ENCODE peak calls at places on chromosomes 7 and 10, in eight cellular contexts. Z, W, U, H, I, R, E and A are unnamed samples.

GRCh38 chr10:48602401-48603135 is 2.3 kb downstream of the ARHGAP22 start:
- DNase-seq in Z (no peak), W (no peak), U (peak; percentile 34), H (no peak), I (no peak), R (no peak), E (no peak), A (no peak)

GRCh38 chr10:3210251-3210650 is 37.7 kb upstream of the PITRM1 start:
- DNase-seq in Z (no peak), W (no peak), U (no peak), H (no peak), I (no peak), R (no peak), E (no peak), A (no peak)

GRCh38 chr7:1611708-1612241 is 41.9 kb upstream of the PSMG3 start:
- DNase-seq in Z (peak; percentile 70), W (peak; percentile 72), U (no peak), H (no peak), I (no peak), R (no peak), E (no peak), A (peak; percentile 58)

GRCh38 chr7:88485811-88486210 is 179.1 kb upstream of the STEAP4 start:
- DNase-seq in Z (no peak), W (no peak), U (no peak), H (no peak), I (no peak), R (no peak), E (no peak), A (no peak)

GRCh38 chr7:119472398-119473038 is 800.5 kb upstream of the KCND2 start:
- DNase-seq in Z (no peak), W (no peak), U (no peak), H (peak; percentile 9), I (no peak), R (no peak), E (no peak), A (no peak)

GRCh38 chr7:150937848-150938561 is 40.1 kb downstream of the KCNH2 start:
- DNase-seq in Z (peak; percentile 55), W (no peak), U (peak; percentile 58), H (no peak), I (peak; percentile 74), R (no peak), E (no peak), A (no peak)

GRCh38 chr7:8365499-8366110 is 67.8 kb upstream of the NXPH1 start:
- DNase-seq in Z (no peak), W (no peak), U (no peak), H (peak; percentile 8), I (no peak), R (no peak), E (no peak), A (no peak)

GRCh38 chr7:121305109-121305508 is 23.7 kb upstream of the WNT16 start:
- DNase-seq in Z (no peak), W (no peak), U (no peak), H (no peak), I (no peak), R (no peak), E (no peak), A (no peak)

GRCh38 chr7:221996-222715 is 29.8 kb downstream of the FAM20C start:
- DNase-seq in Z (no peak), W (no peak), U (no peak), H (no peak), I (no peak), R (no peak), E (no peak), A (no peak)

GRCh38 chr7:100220833-100221718 is 1.3 kb downstream of the PVRIG start:
- DNase-seq in Z (no peak), W (no peak), U (no peak), H (peak; percentile 40), I (no peak), R (no peak), E (peak; percentile 89), A (no peak)

GRCh38 chr10:31296754-31297153 is 22.3 kb upstream of the ZEB1 start:
- DNase-seq in Z (no peak), W (no peak), U (no peak), H (no peak), I (no peak), R (no peak), E (no peak), A (no peak)

GRCh38 chr7:96080021-96080420 is 241.9 kb downstream of the SLC25A13 start:
- DNase-seq in Z (no peak), W (no peak), U (no peak), H (no peak), I (no peak), R (no peak), E (no peak), A (no peak)

GRCh38 chr7:25103766-25104165 is 21.3 kb downstream of the CYCS start:
- DNase-seq in Z (no peak), W (no peak), U (no peak), H (no peak), I (no peak), R (no peak), E (no peak), A (no peak)

GRCh38 chr7:132455306-132455705 is 121.0 kb downstream of the PLXNA4 start:
- DNase-seq in Z (no peak), W (no peak), U (no peak), H (no peak), I (no peak), R (no peak), E (peak; percentile 29), A (no peak)

GRCh38 chr10:72746606-72747357 is 54.8 kb downstream of the MCU start:
- DNase-seq in Z (peak; percentile 43), W (no peak), U (no peak), H (no peak), I (no peak), R (no peak), E (no peak), A (no peak)

GRCh38 chr7:137519964-137520363 is 176.4 kb upstream of the PTN start:
- DNase-seq in Z (no peak), W (no peak), U (no peak), H (no peak), I (no peak), R (no peak), E (no peak), A (no peak)

GRCh38 chr7:55794527-55794926 is 68.0 kb downstream of the SEPTIN14 start:
- DNase-seq in Z (peak; percentile 76), W (no peak), U (no peak), H (no peak), I (no peak), R (no peak), E (no peak), A (no peak)

GRCh38 chr7:101901661-101902491 is 84.5 kb downstream of the CUX1 start:
- DNase-seq in Z (no peak), W (no peak), U (no peak), H (no peak), I (no peak), R (no peak), E (no peak), A (no peak)
- H3K4me3 ChIP-seq in Z (no peak overlapping the region), W (no peak overlapping the region), U (peak overlapping the region; percentile 11), H (no peak overlapping the region), I (no peak overlapping the region), R (no peak overlapping the region), E (no peak overlapping the region), A (no peak overlapping the region)

GRCh38 chr7:128742206-128742605 is 3.0 kb downstream of the CALU start:
- DNase-seq in Z (no peak), W (peak; percentile 56), U (no peak), H (no peak), I (no peak), R (no peak), E (no peak), A (no peak)
- H3K4me3 ChIP-seq in Z (peak overlapping the region; percentile 17), W (peak overlapping the region; percentile 94), U (no peak overlapping the region), H (no peak overlapping the region), I (no peak overlapping the region), R (no peak overlapping the region), E (no peak overlapping the region), A (no peak overlapping the region)

GRCh38 chr7:45922810-45923209 is 1.7 kb upstream of the IGFBP3 start:
- DNase-seq in Z (no peak), W (no peak), U (no peak), H (peak; percentile 14), I (no peak), R (no peak), E (no peak), A (no peak)

GRCh38 chr7:45920543-45921380 is at the start of gene IGFBP3:
- DNase-seq in Z (peak; percentile 68), W (no peak), U (peak; percentile 72), H (peak; percentile 15), I (peak; percentile 88), R (no peak), E (peak; percentile 36), A (peak; percentile 66)

GRCh38 chr7:45921381-45921698 is 268 bp upstream of the IGFBP3 start:
- DNase-seq in Z (no peak), W (no peak), U (no peak), H (no peak), I (peak; percentile 77), R (no peak), E (no peak), A (no peak)

GRCh38 chr7:45923290-45923689 is 2.2 kb upstream of the IGFBP3 start:
- DNase-seq in Z (peak; percentile 94), W (no peak), U (peak; percentile 82), H (peak; percentile 81), I (peak; percentile 94), R (no peak), E (no peak), A (peak; percentile 75)

DNA sequence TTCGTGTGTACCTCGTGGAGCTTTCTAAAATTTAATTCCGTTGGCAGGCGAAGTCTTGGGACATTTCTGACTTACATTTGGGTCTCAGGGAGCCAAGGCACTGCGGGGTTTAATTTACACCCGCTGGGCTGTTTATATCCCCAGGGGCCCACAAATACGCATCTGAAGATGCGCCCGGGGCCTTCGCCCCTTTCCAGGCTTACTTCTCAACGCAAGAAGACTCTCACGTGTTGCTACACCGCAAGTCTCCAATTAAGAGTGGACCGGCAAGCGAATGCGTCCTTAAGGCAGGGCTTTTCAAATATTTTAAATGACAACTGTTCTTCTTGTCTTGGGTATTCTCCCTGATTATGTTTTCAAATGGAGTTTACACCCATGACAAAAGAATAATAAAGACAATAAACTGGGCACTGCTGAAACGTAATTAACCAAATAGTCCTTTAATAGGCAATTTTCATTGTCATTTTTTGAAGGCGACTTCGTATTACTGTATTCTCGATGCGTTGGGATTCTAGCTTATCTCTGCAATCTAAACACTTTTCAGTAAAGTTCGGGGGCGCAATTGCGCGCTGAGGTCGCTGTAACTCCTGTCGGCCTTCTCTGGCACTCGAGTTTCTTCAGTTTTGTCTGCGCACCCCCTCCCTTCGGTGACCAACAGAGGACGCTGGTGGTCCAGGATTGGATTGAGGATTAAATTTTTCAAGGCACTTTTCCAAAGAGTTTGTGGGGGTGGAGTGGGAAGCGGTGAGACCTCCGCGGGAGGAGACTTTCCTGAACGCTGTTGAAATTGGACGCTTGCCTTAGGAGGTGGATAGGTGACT is 837 bp upstream of the IGFBP3 start:
- DNase-seq in Z (peak; percentile 87), W (no peak), U (peak; percentile 77), H (peak; percentile 50), I (peak; percentile 85), R (no peak), E (no peak), A (no peak)
- H3K4me3 ChIP-seq in Z (no peak overlapping the region), W (peak overlapping the region; percentile 64), U (peak overlapping the region; percentile 61), H (no peak overlapping the region), I (no peak overlapping the region), R (no peak overlapping the region), E (peak overlapping the region; percentile 4), A (peak overlapping the region; percentile 63)

GRCh38 chr10:111824128-111824527 is 359.4 kb downstream of the GPAM start:
- DNase-seq in Z (no peak), W (no peak), U (no peak), H (no peak), I (no peak), R (no peak), E (no peak), A (no peak)
- H3K4me3 ChIP-seq in Z (no peak overlapping the region), W (no peak overlapping the region), U (no peak overlapping the region), H (no peak overlapping the region), I (no peak overlapping the region), R (no peak overlapping the region), E (no peak overlapping the region), A (no peak overlapping the region)